ENCODE peak calls at places on chromosome 12, in eight cellular contexts. K is astrocyte of the spinal cord, V is AG10803, E is GM06990, Q is fibroblast of lung, H is uterus, J is hepatocyte, F is left ventricle myocardium inferior. G is an unnamed sample.

GRCh38 chr12:57716305-57716704 is 22.2 kb downstream of the AGAP2 start:
- DNase-seq in K (no peak), V (no peak), E (no peak), Q (no peak), H (no peak), J (no peak), F (no peak), G (no peak)

GRCh38 chr12:4274960-4275868 is 1.7 kb downstream of the CCND2 start:
- DNase-seq in K (peak; percentile 42), V (no peak), E (peak; percentile 38), Q (peak; percentile 50), H (peak; percentile 36), J (peak; percentile 53), F (no peak), G (peak; percentile 35)

GRCh38 chr12:120183211-120183631 is 11.3 kb downstream of the GCN1 start:
- DNase-seq in K (peak; percentile 18), V (peak; percentile 45), E (no peak), Q (peak; percentile 24), H (no peak), J (no peak), F (no peak), G (peak; percentile 41)

GRCh38 chr12:96623155-96623554 is 133.8 kb downstream of the CFAP54 start:
- DNase-seq in K (no peak), V (no peak), E (no peak), Q (no peak), H (no peak), J (no peak), F (no peak), G (no peak)

GRCh38 chr12:20757-21156 is 45.8 kb upstream of the IQSEC3 start:
- DNase-seq in K (no peak), V (no peak), E (no peak), Q (no peak), H (no peak), J (no peak), F (no peak), G (no peak)

GRCh38 chr12:32397703-32398102 is 1.7 kb upstream of the FGD4 start:
- DNase-seq in K (no peak), V (no peak), E (no peak), Q (no peak), H (no peak), J (no peak), F (no peak), G (no peak)

GRCh38 chr12:20360407-20360806 is 7.9 kb upstream of the PDE3A start:
- DNase-seq in K (no peak), V (no peak), E (no peak), Q (no peak), H (no peak), J (no peak), F (no peak), G (no peak)

GRCh38 chr12:124861898-124862676 is 1.6 kb downstream of the SCARB1 start:
- DNase-seq in K (no peak), V (no peak), E (peak; percentile 40), Q (no peak), H (no peak), J (no peak), F (no peak), G (no peak)

GRCh38 chr12:111570090-111570961 is 28.8 kb downstream of the ATXN2 start:
- DNase-seq in K (peak; percentile 79), V (peak; percentile 84), E (no peak), Q (peak; percentile 70), H (no peak), J (peak; percentile 51), F (no peak), G (peak; percentile 77)

GRCh38 chr12:92466391-92467305 is 236.1 kb upstream of the PLEKHG7 start:
- DNase-seq in K (peak; percentile 40), V (no peak), E (peak; percentile 76), Q (peak; percentile 52), H (no peak), J (no peak), F (no peak), G (no peak)

GRCh38 chr12:110745632-110746284 is 3.1 kb upstream of the PPP1CC start:
- DNase-seq in K (no peak), V (no peak), E (no peak), Q (no peak), H (no peak), J (no peak), F (no peak), G (peak; percentile 25)

GRCh38 chr12:9248435-9248834 is 40.2 kb upstream of the PZP start:
- DNase-seq in K (no peak), V (no peak), E (no peak), Q (no peak), H (no peak), J (no peak), F (no peak), G (no peak)

GRCh38 chr12:95551913-95552516 is 739 bp upstream of the USP44 start:
- DNase-seq in K (no peak), V (no peak), E (no peak), Q (no peak), H (no peak), J (no peak), F (no peak), G (no peak)

GRCh38 chr12:70822431-70822830 is 98.1 kb downstream of the PTPRR start:
- DNase-seq in K (no peak), V (no peak), E (no peak), Q (no peak), H (no peak), J (no peak), F (no peak), G (no peak)

GRCh38 chr12:99954724-99955123 is 30.0 kb downstream of the ANKS1B start:
- DNase-seq in K (no peak), V (no peak), E (no peak), Q (no peak), H (no peak), J (no peak), F (no peak), G (peak; percentile 8)

GRCh38 chr12:9143137-9143536 is 27.4 kb upstream of the A2M start:
- DNase-seq in K (no peak), V (no peak), E (no peak), Q (no peak), H (no peak), J (no peak), F (no peak), G (no peak)

GRCh38 chr12:45050751-45051489 is at the start of gene DBX2:
- DNase-seq in K (peak; percentile 2), V (no peak), E (peak; percentile 9), Q (peak; percentile 1), H (no peak), J (peak; percentile 15), F (no peak), G (no peak)

GRCh38 chr12:2890388-2891239 is at the start of gene TULP3:
- DNase-seq in K (peak; percentile 98), V (peak; percentile 97), E (peak; percentile 95), Q (peak; percentile 97), H (peak; percentile 99), J (peak; percentile 99), F (peak; percentile 99), G (peak; percentile 96)
- TF ChIP-seq CTCF in K (peak; percentile 3), V (peak; percentile 15), E (no peak), Q (peak; percentile 13), H (no peak), J (no peak), F (peak; percentile 22), G (no peak)

DNA sequence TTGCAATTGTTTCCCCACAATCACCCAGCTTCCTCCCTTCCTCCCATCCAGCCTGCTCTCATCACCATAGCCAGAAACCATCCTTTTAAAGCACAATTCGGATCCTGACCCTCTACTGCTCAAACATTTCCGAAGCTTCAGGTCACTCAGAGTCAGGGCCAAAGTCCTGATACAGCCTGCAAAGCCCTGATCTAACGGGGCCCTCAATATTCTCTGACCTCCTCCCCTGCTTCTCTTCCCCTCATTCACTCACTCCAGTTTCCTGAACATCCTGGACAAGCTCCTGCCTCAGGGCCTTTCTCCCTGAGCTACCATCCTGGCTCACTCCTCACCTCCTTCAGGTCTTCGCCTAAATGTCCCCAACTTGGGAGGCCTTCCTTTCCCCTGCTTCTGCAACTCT is 46.1 kb downstream of the PITPNM2 start:
- DNase-seq in K (no peak), V (no peak), E (no peak), Q (no peak), H (no peak), J (no peak), F (no peak), G (no peak)
- H3K4me3 ChIP-seq in K (no peak overlapping the region), V (no peak overlapping the region), E (no peak overlapping the region), Q (no peak overlapping the region), H (no peak overlapping the region), J (no peak overlapping the region), F (peak overlapping the region; percentile 56), G (no peak overlapping the region)

GRCh38 chr12:53254816-53255545 is 13.1 kb upstream of the ESPL1 start:
- DNase-seq in K (no peak), V (no peak), E (no peak), Q (no peak), H (no peak), J (no peak), F (no peak), G (no peak)

GRCh38 chr12:53252349-53252916 is 15.7 kb upstream of the ESPL1 start:
- DNase-seq in K (no peak), V (peak; percentile 18), E (no peak), Q (no peak), H (no peak), J (peak; percentile 42), F (peak; percentile 23), G (peak; percentile 25)

GRCh38 chr12:53253298-53253697 is 14.8 kb upstream of the ESPL1 start:
- DNase-seq in K (no peak), V (no peak), E (no peak), Q (no peak), H (no peak), J (no peak), F (no peak), G (no peak)

GRCh38 chr12:53255993-53256392 is 12.1 kb upstream of the ESPL1 start:
- DNase-seq in K (no peak), V (no peak), E (no peak), Q (no peak), H (no peak), J (no peak), F (no peak), G (no peak)

DNA sequence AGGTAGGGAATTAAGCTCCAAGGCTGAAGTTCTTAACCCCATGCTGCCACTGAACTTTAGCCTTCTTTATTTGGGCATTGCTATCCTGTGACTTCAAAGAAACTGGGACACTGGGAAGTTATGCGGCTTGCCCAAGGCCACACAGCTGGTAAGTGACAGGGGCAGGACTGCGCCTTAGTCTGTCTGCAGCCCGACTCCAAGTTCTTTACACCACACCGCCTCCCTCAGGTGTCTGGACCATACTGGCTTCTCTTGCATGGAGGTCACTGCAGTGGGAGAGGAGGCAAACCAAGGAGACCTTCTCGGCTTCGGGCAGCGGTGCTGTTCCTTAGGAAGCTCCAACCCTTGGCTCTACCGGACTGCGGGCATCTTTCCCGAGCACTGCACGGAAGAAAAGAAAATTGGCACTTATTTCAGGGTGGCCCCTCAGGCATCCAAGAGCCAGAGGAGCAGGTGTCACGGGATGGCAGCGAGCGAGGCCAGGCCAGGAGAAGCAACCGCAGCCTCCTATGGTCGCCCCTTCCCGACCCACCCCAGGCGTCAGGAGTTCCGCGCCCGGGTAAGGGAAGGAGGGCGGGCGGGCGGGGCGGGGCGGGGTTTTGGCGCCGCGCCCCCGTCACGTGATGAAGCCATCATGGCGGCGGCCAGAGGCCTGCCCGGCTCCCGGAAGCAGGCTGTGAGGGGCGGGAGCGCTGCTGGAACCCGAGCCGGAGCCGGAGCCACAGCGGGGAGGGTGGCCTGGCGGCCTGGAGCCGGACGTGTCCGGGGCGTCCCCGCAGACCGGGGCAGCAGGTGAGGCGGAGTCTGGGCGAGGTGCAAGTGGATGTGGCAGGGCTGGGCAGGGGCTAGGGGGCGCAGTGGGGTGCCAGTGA is 16.4 kb upstream of the ESPL1 start:
- DNase-seq in K (peak; percentile 74), V (peak; percentile 67), E (peak; percentile 82), Q (peak; percentile 67), H (peak; percentile 70), J (peak; percentile 92), F (peak; percentile 79), G (peak; percentile 62)
- TF ChIP-seq CTCF in K (peak; percentile 45), V (peak; percentile 55), E (peak; percentile 60), Q (peak; percentile 36), H (peak; percentile 41), J (peak; percentile 59), F (no peak), G (peak; percentile 28)

GRCh38 chr12:47754126-47754525 is 4.6 kb downstream of the RAPGEF3 start:
- DNase-seq in K (no peak), V (no peak), E (no peak), Q (no peak), H (no peak), J (no peak), F (no peak), G (no peak)
- H3K4me3 ChIP-seq in K (no peak overlapping the region), V (no peak overlapping the region), E (no peak overlapping the region), Q (no peak overlapping the region), H (no peak overlapping the region), J (no peak overlapping the region), F (peak overlapping the region; percentile 71), G (no peak overlapping the region)